ENCODE peak calls at places on chromosomes 6 and 20, in eight cellular contexts. L is thoracic aorta; P is cardiac muscle cell; A is CD8-positive, alpha-beta T cell; K is retinal pigment epithelial cell; Y is breast epithelium; X is AG04450; Z is nephron progenitor cell. W is an unnamed sample.

GRCh38 chr6:163288915-163289314 is 125.6 kb upstream of the QKI start:
- DNase-seq in X (no peak), P (peak; percentile 23), Z (no peak), K (no peak), L (no peak), Y (no peak), A (no peak), W (no peak)

GRCh38 chr6:106517699-106518098 is 111.6 kb downstream of the RTN4IP1 start:
- DNase-seq in A (no peak), Y (no peak), K (no peak), X (no peak), L (no peak), Z (no peak), P (no peak), W (no peak)

GRCh38 chr6:56693988-56694387 is 51.3 kb upstream of the DST start:
- DNase-seq in L (no peak), Y (no peak), Z (no peak), X (no peak), P (no peak), A (no peak), K (no peak), W (no peak)

GRCh38 chr6:43491750-43492661 is 14.6 kb downstream of the TJAP1 start:
- DNase-seq in K (no peak), Z (no peak), A (no peak), P (no peak), L (peak; percentile 67), X (peak; percentile 47), Y (peak; percentile 74), W (no peak)

GRCh38 chr20:40706977-40707582 is 18.0 kb upstream of the MAFB start:
- DNase-seq in Y (no peak), Z (peak; percentile 25), X (no peak), A (no peak), P (peak; percentile 55), L (no peak), K (no peak), W (no peak)

GRCh38 chr6:85677243-85677956 is 34.7 kb upstream of the SYNCRIP start:
- DNase-seq in A (no peak), L (no peak), Z (no peak), Y (no peak), X (no peak), P (no peak), K (no peak), W (no peak)

GRCh38 chr6:9632026-9632425 is 782.8 kb downstream of the TFAP2A start:
- DNase-seq in P (no peak), X (no peak), Z (no peak), A (no peak), K (no peak), Y (no peak), L (no peak), W (no peak)

GRCh38 chr6:29702519-29703103 is 20.6 kb upstream of the HLA-F start:
- DNase-seq in A (peak; percentile 69), Z (peak; percentile 88), L (no peak), X (no peak), P (peak; percentile 65), Y (no peak), K (no peak), W (peak; percentile 66)

GRCh38 chr6:45586216-45587171 is 208.8 kb upstream of the SUPT3H start:
- DNase-seq in P (no peak), Z (no peak), Y (no peak), K (no peak), L (no peak), A (peak; percentile 51), X (no peak), W (no peak)

GRCh38 chr6:134240664-134241431 is 77.1 kb downstream of the SGK1 start:
- DNase-seq in A (peak; percentile 78), X (no peak), K (no peak), L (peak; percentile 28), P (no peak), Z (no peak), Y (no peak), W (no peak)

GRCh38 chr20:23048283-23049200 is 930 bp downstream of the THBD start:
- DNase-seq in A (no peak), K (no peak), Z (peak; percentile 62), Y (peak; percentile 65), X (no peak), L (no peak), P (peak; percentile 60), W (peak; percentile 40)

GRCh38 chr20:37932074-37932473 is 29.1 kb downstream of the VSTM2L start:
- DNase-seq in P (no peak), X (no peak), A (no peak), Y (no peak), L (no peak), K (no peak), Z (no peak), W (no peak)

GRCh38 chr6:4665489-4666417 is 110.5 kb upstream of the CDYL start:
- DNase-seq in A (no peak), L (no peak), X (no peak), Y (no peak), P (no peak), K (no peak), Z (no peak), W (no peak)

GRCh38 chr6:75167851-75168250 is 38.0 kb downstream of the COL12A1 start:
- DNase-seq in Y (no peak), K (no peak), L (no peak), A (no peak), P (no peak), Z (no peak), X (no peak), W (no peak)

GRCh38 chr20:10970109-10970508 is 296.3 kb upstream of the JAG1 start:
- DNase-seq in P (no peak), Y (no peak), A (no peak), X (no peak), L (no peak), K (no peak), Z (no peak), W (no peak)

GRCh38 chr6:134979142-134979541 is 29.2 kb upstream of the ALDH8A1 start:
- DNase-seq in X (no peak), Z (no peak), P (no peak), A (no peak), L (no peak), Y (no peak), K (no peak), W (peak; percentile 22)

GRCh38 chr6:45710304-45710821 is 305.3 kb downstream of the CLIC5 start:
- DNase-seq in A (no peak), L (no peak), K (no peak), Z (no peak), Y (no peak), X (no peak), P (no peak), W (peak; percentile 61)

GRCh38 chr6:6407061-6407723 is 86.7 kb upstream of the F13A1 start:
- DNase-seq in Y (no peak), L (no peak), Z (no peak), P (no peak), A (no peak), K (no peak), X (no peak), W (peak; percentile 52)

GRCh38 chr6:159645659-159646058 is 47.4 kb downstream of the SOD2 start:
- DNase-seq in Y (no peak), P (no peak), L (no peak), Z (no peak), A (no peak), K (no peak), X (no peak), W (no peak)

DNA sequence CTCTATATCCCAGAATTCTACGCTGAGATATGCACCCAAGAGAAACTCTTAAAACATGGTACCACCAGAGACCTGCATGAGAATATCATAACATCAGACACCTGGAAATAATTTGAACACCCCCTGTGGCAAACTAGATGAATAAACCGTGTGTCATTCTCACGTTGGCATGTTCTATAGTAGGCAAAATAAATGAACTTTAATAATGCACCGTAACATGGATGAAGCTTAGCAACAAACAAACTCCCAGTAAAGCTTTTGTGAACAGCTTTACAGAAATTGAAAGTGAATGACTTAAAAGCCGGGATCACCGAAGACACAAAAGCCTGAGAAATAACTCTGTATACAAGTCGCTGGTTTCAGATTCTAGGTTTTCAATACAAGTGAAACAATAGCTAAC is 1166.8 kb upstream of the CITED2 start:
- DNase-seq in Z (no peak), P (no peak), A (no peak), K (peak; percentile 23), L (no peak), X (no peak), Y (no peak), W (no peak)
- TF ChIP-seq CTCF in Z (no peak), P (no peak), A (no peak), K (no peak), L (no peak), X (no peak), Y (no peak), W (no peak)

DNA sequence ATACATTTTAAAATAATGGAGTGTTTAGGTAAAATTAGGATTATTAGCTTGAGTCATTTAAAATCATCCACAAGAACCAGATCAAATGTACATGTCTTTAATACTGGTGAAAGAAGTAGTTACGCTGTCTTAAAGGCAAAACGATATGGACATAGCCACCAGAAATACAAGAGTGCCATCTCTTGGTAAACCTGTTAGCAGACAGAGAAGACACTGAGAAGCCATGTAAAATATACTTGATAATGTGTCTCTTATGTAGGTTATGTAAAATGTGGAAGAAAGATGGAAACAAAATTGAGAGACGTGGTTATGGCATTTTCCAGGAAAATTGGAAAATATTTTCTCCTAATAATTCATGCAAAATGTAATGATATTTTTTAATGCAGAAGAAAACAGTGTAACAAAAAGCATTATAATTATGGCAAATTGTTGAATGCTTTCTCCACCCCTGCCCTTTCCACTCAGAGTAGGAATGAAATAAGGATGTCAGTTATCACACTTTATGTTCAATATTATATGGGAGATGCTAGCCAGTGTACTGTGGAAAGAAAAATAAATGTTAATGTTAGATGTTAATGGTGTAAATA is 12.2 kb upstream of the SLC17A2 start:
- DNase-seq in L (no peak), P (peak; percentile 15), A (no peak), Z (no peak), X (no peak), K (no peak), Y (no peak), W (peak; percentile 31)
- TF ChIP-seq CTCF in L (peak; percentile 36), P (peak; percentile 58), A (peak; percentile 65), Z (peak; percentile 24), X (peak; percentile 59), K (peak; percentile 43), Y (no peak), W (peak; percentile 63)

DNA sequence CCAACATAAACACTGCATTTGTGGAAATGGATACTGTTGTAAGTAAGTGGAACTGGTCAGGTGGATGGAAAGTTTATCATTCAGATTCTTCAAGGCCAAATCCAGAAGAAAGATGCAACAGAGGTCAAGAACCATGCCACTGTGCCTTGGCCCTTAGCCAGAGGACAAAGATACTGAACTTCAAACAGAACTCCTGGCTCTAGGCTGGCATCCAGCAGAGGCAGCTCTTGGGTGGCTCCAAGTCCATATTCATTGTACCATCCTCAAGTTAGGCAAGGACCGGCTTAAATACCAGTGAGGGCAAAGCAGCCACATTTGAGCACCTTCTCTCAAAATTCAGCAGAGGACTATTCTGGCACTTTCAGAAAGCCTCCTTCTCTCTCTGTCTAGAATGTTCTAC is 53.2 kb downstream of the DNAAF9 start:
- DNase-seq in P (no peak), Z (no peak), K (no peak), X (no peak), L (no peak), Y (no peak), A (no peak), W (no peak)
- TF ChIP-seq CTCF in P (no peak), Z (no peak), K (no peak), X (no peak), L (no peak), Y (no peak), A (no peak), W (no peak)

DNA sequence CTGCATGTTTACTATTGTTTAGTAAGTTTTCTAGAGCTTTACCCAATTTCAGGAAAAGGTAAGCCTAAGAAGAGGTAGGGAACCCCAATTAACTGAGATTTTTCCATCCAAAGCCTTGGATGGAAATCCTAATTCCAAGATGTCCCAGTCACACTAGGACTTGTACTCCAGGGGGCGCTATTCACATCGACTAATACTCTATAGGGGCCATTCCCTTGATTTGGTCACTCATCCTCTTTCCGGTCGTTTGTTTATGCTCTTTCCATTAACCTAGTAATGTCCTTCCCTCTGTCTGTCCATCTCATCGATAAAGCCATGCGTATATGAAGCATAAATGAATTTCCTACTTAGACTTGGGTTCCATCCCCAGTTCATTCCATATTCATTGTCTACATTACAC is 80.8 kb upstream of the FUCA2 start:
- DNase-seq in Y (no peak), K (no peak), Z (no peak), L (no peak), A (no peak), P (no peak), X (no peak), W (no peak)
- TF ChIP-seq CTCF in Y (no peak), K (peak; percentile 34), Z (peak; percentile 26), L (no peak), A (peak; percentile 32), P (peak; percentile 30), X (peak; percentile 24), W (no peak)

W was measured in GM10248.